ENCODE peak calls at places on chromosome 4, in seven cellular contexts. Y is ovary, T is tibial nerve, J is uterus, E is suprapubic skin, H is heart left ventricle, K is sigmoid colon. G is an unnamed sample.
A peak's percentile ranks its signal among the peaks of the same experiment; 100 is the strongest.

GRCh38 chr4:82457266-82457665 is 26.9 kb downstream of the ENOPH1 start:
- DNase-seq in Y (no peak), T (no peak), J (no peak), E (no peak), H (no peak), K (no peak), G (no peak)

GRCh38 chr4:169689681-169690080 is 68.1 kb downstream of the HPF1 start:
- DNase-seq in Y (no peak), T (no peak), J (no peak), E (no peak), H (no peak), K (no peak), G (no peak)

GRCh38 chr4:181821039-181822004 is 421.9 kb upstream of the TENM3 start:
- DNase-seq in Y (no peak), T (no peak), J (no peak), E (no peak), H (no peak), K (no peak), G (no peak)

GRCh38 chr4:78710536-78710935 is 65.6 kb upstream of the BMP2K start:
- DNase-seq in Y (no peak), T (no peak), J (no peak), E (no peak), H (no peak), K (no peak), G (no peak)

GRCh38 chr4:2484993-2485392 is 16.1 kb downstream of the RNF4 start:
- DNase-seq in Y (peak; percentile 31), T (peak; percentile 35), J (peak; percentile 24), E (peak; percentile 75), H (peak; percentile 87), K (peak; percentile 88), G (peak; percentile 80)

GRCh38 chr4:3372933-3373465 is 68.8 kb upstream of the HGFAC start:
- DNase-seq in Y (no peak), T (peak; percentile 43), J (no peak), E (no peak), H (peak; percentile 72), K (peak; percentile 84), G (peak; percentile 25)

GRCh38 chr4:187383181-187383580 is 612.4 kb upstream of the ZFP42 start:
- DNase-seq in Y (no peak), T (no peak), J (no peak), E (no peak), H (no peak), K (no peak), G (no peak)

GRCh38 chr4:155339588-155339987 is 37.2 kb downstream of the MAP9 start:
- DNase-seq in Y (no peak), T (no peak), J (no peak), E (no peak), H (no peak), K (no peak), G (no peak)

GRCh38 chr4:69727924-69728323 is 32.5 kb downstream of the SULT1B1 start:
- DNase-seq in Y (no peak), T (no peak), J (no peak), E (no peak), H (no peak), K (no peak), G (no peak)

GRCh38 chr4:78864405-78865024 is 74.7 kb downstream of the PAQR3 start:
- DNase-seq in Y (no peak), T (no peak), J (no peak), E (no peak), H (no peak), K (no peak), G (no peak)

GRCh38 chr4:109184421-109184956 is 118.0 kb downstream of the COL25A1 start:
- DNase-seq in Y (no peak), T (no peak), J (no peak), E (no peak), H (peak; percentile 25), K (peak; percentile 69), G (no peak)

GRCh38 chr4:26763063-26763462 is 97.6 kb upstream of the STIM2 start:
- DNase-seq in Y (no peak), T (no peak), J (no peak), E (no peak), H (no peak), K (no peak), G (no peak)

GRCh38 chr4:146190393-146190910 is 14.9 kb downstream of the LSM6 start:
- DNase-seq in Y (no peak), T (no peak), J (no peak), E (no peak), H (no peak), K (no peak), G (no peak)

GRCh38 chr4:18850763-18851331 is 829.3 kb upstream of the LCORL start:
- DNase-seq in Y (no peak), T (no peak), J (no peak), E (no peak), H (no peak), K (no peak), G (no peak)

GRCh38 chr4:88308587-88308986 is 24.2 kb upstream of the PPM1K start:
- DNase-seq in Y (no peak), T (no peak), J (no peak), E (no peak), H (no peak), K (no peak), G (no peak)

GRCh38 chr4:26310264-26310663 is 10.6 kb upstream of the RBPJ start:
- DNase-seq in Y (no peak), T (no peak), J (no peak), E (no peak), H (no peak), K (no peak), G (no peak)

GRCh38 chr4:148164529-148164928 is 277.7 kb downstream of the NR3C2 start:
- DNase-seq in Y (no peak), T (no peak), J (no peak), E (no peak), H (no peak), K (no peak), G (no peak)

GRCh38 chr4:47647029-47647428 is 162.0 kb downstream of the ATP10D start:
- DNase-seq in Y (no peak), T (no peak), J (no peak), E (no peak), H (peak; percentile 22), K (no peak), G (no peak)

GRCh38 chr4:140809671-140810070 is 53.5 kb upstream of the TBC1D9 start:
- DNase-seq in Y (no peak), T (no peak), J (no peak), E (no peak), H (no peak), K (no peak), G (no peak)

GRCh38 chr4:152928286-152928685 is 7.8 kb upstream of the FHDC1 start:
- DNase-seq in Y (no peak), T (no peak), J (no peak), E (no peak), H (no peak), K (no peak), G (no peak)

GRCh38 chr4:122731676-122732075 is 828 bp upstream of the BBS12 start:
- DNase-seq in Y (no peak), T (no peak), J (no peak), E (no peak), H (no peak), K (no peak), G (no peak)

GRCh38 chr4:122728781-122729330 is 3.6 kb upstream of the BBS12 start:
- DNase-seq in Y (no peak), T (no peak), J (no peak), E (no peak), H (no peak), K (no peak), G (no peak)

GRCh38 chr4:122733805-122734155 is 1.3 kb downstream of the BBS12 start:
- DNase-seq in Y (no peak), T (no peak), J (no peak), E (no peak), H (no peak), K (no peak), G (no peak)

GRCh38 chr4:122732329-122733026 is at the start of gene BBS12:
- DNase-seq in Y (peak; percentile 98), T (peak; percentile 99), J (peak; percentile 99), E (peak; percentile 99), H (peak; percentile 98), K (peak; percentile 99), G (peak; percentile 99)
- TF ChIP-seq POLR2A in Y (peak; percentile 26), T (no peak), J (peak; percentile 15), E (no peak), H (peak; percentile 41), K (peak; percentile 41), G (no peak)

GRCh38 chr4:896216-896615 is 35.9 kb downstream of the GAK start:
- DNase-seq in Y (no peak), T (no peak), J (no peak), E (no peak), H (no peak), K (no peak), G (no peak)
- TF ChIP-seq CTCF in Y (no peak), T (no peak), J (no peak), E (no peak), H (no peak), K (no peak), G (no peak)

DNA sequence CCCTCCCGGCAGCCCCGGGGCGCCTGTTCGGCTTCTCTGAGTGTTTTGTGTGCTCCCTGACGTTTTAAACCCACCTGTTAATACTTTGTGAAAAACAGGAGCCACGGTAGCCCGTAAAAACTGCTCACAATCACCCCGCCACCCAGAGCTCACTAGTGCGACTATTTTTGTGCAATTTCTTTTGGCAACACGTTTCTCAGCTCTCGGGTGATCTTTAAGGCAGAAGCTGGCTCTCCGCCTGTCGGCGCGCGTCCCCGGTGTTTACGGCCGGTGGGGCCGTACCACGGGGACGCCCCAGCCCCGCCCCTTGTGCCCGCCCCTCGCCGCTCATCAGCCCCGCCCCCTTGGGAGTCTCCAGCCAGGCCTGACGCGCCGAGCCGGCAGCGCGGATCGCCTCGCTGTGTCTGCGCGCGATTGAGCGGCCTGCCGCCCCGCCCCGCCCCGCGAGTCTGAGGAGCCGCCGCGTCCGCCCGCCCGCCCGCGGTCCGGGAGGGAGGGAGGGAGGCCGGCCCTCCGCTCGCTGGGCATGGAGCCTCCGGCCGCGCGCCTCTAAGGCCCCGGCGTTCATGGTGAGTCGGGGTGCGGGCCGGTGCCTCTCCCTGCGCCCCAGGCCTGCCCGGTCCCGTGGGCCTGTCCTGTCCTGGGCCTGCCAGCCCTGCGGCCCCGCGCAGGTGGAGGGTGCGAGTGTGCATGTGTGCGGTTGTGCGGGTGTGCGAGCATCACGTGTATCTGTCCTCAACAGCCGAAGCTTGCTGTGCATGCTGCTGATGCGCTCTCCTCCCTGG is 56.2 kb upstream of the TADA2B start:
- DNase-seq in Y (peak; percentile 96), T (peak; percentile 92), J (peak; percentile 95), E (peak; percentile 96), H (peak; percentile 96), K (peak; percentile 97), G (peak; percentile 95)
- H3K4me1 ChIP-seq in Y (peaks cover 7% of the 10 kb centered on the region), T (peaks cover 43% of the 10 kb centered on the region), J (peaks cover 9% of the 10 kb centered on the region), E (peaks cover 67% of the 10 kb centered on the region), H (peaks cover 6% of the 10 kb centered on the region), K (peaks cover 50% of the 10 kb centered on the region), G (peaks cover 51% of the 10 kb centered on the region)

GRCh38 chr4:184473265-184473514 is 1.2 kb downstream of the IRF2 start:
- DNase-seq in Y (no peak), T (no peak), J (no peak), E (no peak), H (no peak), K (no peak), G (no peak)

GRCh38 chr4:184473515-184474260 is 662 bp downstream of the IRF2 start:
- DNase-seq in Y (peak; percentile 59), T (no peak), J (peak; percentile 33), E (no peak), H (peak; percentile 40), K (no peak), G (peak; percentile 39)

GRCh38 chr4:184472540-184473264 is 1.6 kb downstream of the IRF2 start:
- DNase-seq in Y (peak; percentile 81), T (peak; percentile 47), J (peak; percentile 73), E (peak; percentile 91), H (peak; percentile 86), K (peak; percentile 88), G (peak; percentile 84)

GRCh38 chr4:184475096-184475461 is 729 bp upstream of the IRF2 start:
- DNase-seq in Y (peak; percentile 71), T (no peak), J (peak; percentile 64), E (peak; percentile 86), H (peak; percentile 41), K (peak; percentile 84), G (peak; percentile 46)

GRCh38 chr4:184474261-184475095 is at the start of gene IRF2:
- DNase-seq in Y (peak; percentile 96), T (peak; percentile 91), J (peak; percentile 97), E (peak; percentile 98), H (peak; percentile 98), K (peak; percentile 99), G (peak; percentile 98)
- TF ChIP-seq POLR2A in Y (peak; percentile 97), T (peak; percentile 91), J (peak; percentile 96), E (peak; percentile 62), H (peak; percentile 94), K (peak; percentile 87), G (peak; percentile 96)

G was measured in body of pancreas.